ENCODE peak calls at places on chromosomes 16 and 17, in six cellular contexts. S is bronchial epithelial cell; T is ELR; H is ovary; L is T-helper 2 cell; X is activated T-cell treated with anti-CD3 and anti-CD28 coated beads, Interleukin-2, amount 50 U/mL, for 4 hours. B is an unnamed sample.

GRCh38 chr17:63547083-63547523 is 3.2 kb upstream of the DCAF7 start:
- DNase-seq in S (no peak), T (no peak), H (no peak), L (no peak), X (no peak), B (no peak)

GRCh38 chr17:32746698-32747097 is 130.2 kb downstream of the MYO1D start:
- DNase-seq in S (peak), T (peak), H (no peak), L (no peak), X (no peak), B (no peak)

GRCh38 chr16:22340945-22341344 is 33.5 kb downstream of the CDR2 start:
- DNase-seq in S (no peak), T (no peak), H (no peak), L (no peak), X (no peak), B (no peak)

GRCh38 chr16:55711959-55712876 is 56.4 kb downstream of the SLC6A2 start:
- DNase-seq in S (peak), T (peak), H (peak), L (peak), X (peak), B (peak)

GRCh38 chr16:8675183-8676159 is 1.1 kb downstream of the ABAT start:
- DNase-seq in S (peak), T (no peak), H (peak), L (peak), X (peak), B (no peak)

GRCh38 chr17:21019976-21020575 is 22.7 kb downstream of the USP22 start:
- DNase-seq in S (no peak), T (peak), H (no peak), L (no peak), X (peak), B (peak)

GRCh38 chr17:71938340-71939010 is 182.3 kb upstream of the SOX9 start:
- DNase-seq in S (no peak), T (no peak), H (no peak), L (no peak), X (no peak), B (peak)

GRCh38 chr17:27762527-27763305 is 37.6 kb downstream of the NOS2 start:
- DNase-seq in S (peak), T (peak), H (no peak), L (no peak), X (no peak), B (no peak)

B was measured in aorta.